ENCODE peak calls at places on chromosomes 6 and 20, in seven cellular contexts. B is brain microvascular endothelial cell; L is ovary; E is colonic mucosa; H is CD8-positive, alpha-beta T cell; U is AG04450; K is pancreas. S is an unnamed sample.

GRCh38 chr20:24651171-24651972 is 181.9 kb downstream of the SYNDIG1 start:
- DNase-seq in B (peak; percentile 63), L (no peak), E (no peak), H (no peak), U (peak; percentile 77), K (no peak), S (peak; percentile 60)

GRCh38 chr20:58511364-58511763 is 3.8 kb downstream of the APCDD1L start:
- DNase-seq in B (peak; percentile 74), L (no peak), E (no peak), H (no peak), U (peak; percentile 47), K (no peak), S (peak; percentile 74)

GRCh38 chr20:24465730-24466129 is 3.7 kb upstream of the SYNDIG1 start:
- DNase-seq in B (no peak), L (no peak), E (no peak), H (no peak), U (no peak), K (no peak), S (peak; percentile 41)

GRCh38 chr6:136401749-136402148 is 112.1 kb upstream of the BCLAF1 start:
- DNase-seq in B (no peak), L (no peak), E (no peak), H (no peak), U (no peak), K (no peak), S (no peak)

GRCh38 chr6:14981960-14982359 is 263.9 kb upstream of the JARID2 start:
- DNase-seq in B (no peak), L (no peak), E (no peak), H (no peak), U (no peak), K (no peak), S (no peak)

GRCh38 chr6:51513891-51514290 is 573.5 kb downstream of the PKHD1 start:
- DNase-seq in B (no peak), L (no peak), E (no peak), H (no peak), U (no peak), K (peak; percentile 13), S (no peak)

GRCh38 chr20:19921349-19921793 is 95.8 kb upstream of the NAA20 start:
- DNase-seq in B (no peak), L (no peak), E (no peak), H (no peak), U (no peak), K (no peak), S (no peak)

GRCh38 chr6:110472739-110473138 is 3.7 kb downstream of the SLC22A16 start:
- DNase-seq in B (no peak), L (no peak), E (no peak), H (no peak), U (no peak), K (no peak), S (no peak)

GRCh38 chr6:113009682-113010081 is 662.6 kb downstream of the RFPL4B start:
- DNase-seq in B (peak; percentile 41), L (no peak), E (no peak), H (no peak), U (no peak), K (no peak), S (peak; percentile 49)

GRCh38 chr6:57064809-57065208 is 18.3 kb downstream of the KIAA1586 start:
- DNase-seq in B (peak; percentile 46), L (no peak), E (no peak), H (no peak), U (peak; percentile 15), K (no peak), S (peak; percentile 38)

GRCh38 chr20:38414769-38415450 is 20.2 kb downstream of the SNHG17 start:
- DNase-seq in B (no peak), L (no peak), E (no peak), H (no peak), U (no peak), K (no peak), S (no peak)

GRCh38 chr20:61476956-61477355 is 224.9 kb downstream of the CDH4 start:
- DNase-seq in B (no peak), L (no peak), E (no peak), H (no peak), U (no peak), K (no peak), S (no peak)

GRCh38 chr6:16872543-16873230 is 111.4 kb upstream of the ATXN1 start:
- DNase-seq in B (no peak), L (no peak), E (no peak), H (no peak), U (no peak), K (no peak), S (no peak)
- TF ChIP-seq CTCF in B (peak; percentile 30), L (no peak), E (no peak), H (no peak), U (peak; percentile 5), K (no peak), S (no peak)

DNA sequence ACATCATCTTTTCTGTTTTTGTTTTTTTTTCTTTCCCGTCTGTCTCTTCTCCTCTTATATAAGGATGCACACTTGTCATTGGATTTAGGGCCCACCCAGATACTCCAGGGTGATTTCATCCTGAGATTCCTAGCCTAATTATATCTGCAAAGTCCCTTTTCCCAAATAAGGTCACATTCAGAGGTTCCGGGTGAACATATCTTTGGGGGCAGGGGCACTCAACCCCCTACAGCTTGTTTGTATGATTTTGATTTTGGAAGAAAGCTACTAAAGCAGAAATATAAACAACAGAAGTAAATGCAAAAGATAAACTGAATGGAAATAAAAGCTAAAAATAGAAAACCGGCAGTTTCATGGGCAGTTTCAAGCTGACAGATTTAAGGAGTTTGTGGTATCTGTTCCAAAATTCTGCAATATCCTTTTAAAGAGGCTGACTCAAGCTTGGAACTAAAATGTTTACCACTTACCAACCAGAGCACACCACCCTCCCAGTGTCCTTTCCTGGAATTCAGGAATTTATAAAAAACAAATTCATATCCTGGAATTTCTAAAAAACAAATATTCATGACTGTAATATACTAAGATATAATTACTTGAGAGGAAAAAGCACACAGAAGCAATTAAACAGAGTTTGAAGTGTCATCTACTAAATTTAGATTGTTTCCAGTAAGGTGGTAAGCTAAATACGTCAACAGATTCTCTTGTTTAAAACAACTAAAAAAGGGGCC is 100.0 kb upstream of the CARMIL1 start:
- DNase-seq in B (no peak), L (no peak), E (no peak), H (no peak), U (no peak), K (no peak), S (peak; percentile 78)
- H3K4me3 ChIP-seq in B (no peak overlapping the region), L (no peak overlapping the region), E (no peak overlapping the region), H (no peak overlapping the region), U (no peak overlapping the region), K (no peak overlapping the region), S (no peak overlapping the region)

GRCh38 chr6:37702314-37702713 is 4.6 kb upstream of the MDGA1 start:
- DNase-seq in B (no peak), L (no peak), E (no peak), H (no peak), U (no peak), K (no peak), S (no peak)
- TF ChIP-seq CTCF in B (peak; percentile 43), L (no peak), E (no peak), H (no peak), U (no peak), K (no peak), S (peak; percentile 18)

GRCh38 chr6:125753218-125753936 is 3.9 kb downstream of the HEY2 start:
- DNase-seq in B (no peak), L (no peak), E (no peak), H (no peak), U (no peak), K (peak; percentile 47), S (peak; percentile 70)
- H3K4me3 ChIP-seq in B (no peak overlapping the region), L (no peak overlapping the region), E (no peak overlapping the region), H (no peak overlapping the region), U (no peak overlapping the region), K (no peak overlapping the region), S (no peak overlapping the region)

GRCh38 chr6:131832363-131832762 is 24.5 kb downstream of the ENPP1 start:
- DNase-seq in B (no peak), L (no peak), E (no peak), H (no peak), U (no peak), K (peak; percentile 29), S (no peak)
- TF ChIP-seq CTCF in B (no peak), L (no peak), E (no peak), H (no peak), U (no peak), K (no peak), S (no peak)

DNA sequence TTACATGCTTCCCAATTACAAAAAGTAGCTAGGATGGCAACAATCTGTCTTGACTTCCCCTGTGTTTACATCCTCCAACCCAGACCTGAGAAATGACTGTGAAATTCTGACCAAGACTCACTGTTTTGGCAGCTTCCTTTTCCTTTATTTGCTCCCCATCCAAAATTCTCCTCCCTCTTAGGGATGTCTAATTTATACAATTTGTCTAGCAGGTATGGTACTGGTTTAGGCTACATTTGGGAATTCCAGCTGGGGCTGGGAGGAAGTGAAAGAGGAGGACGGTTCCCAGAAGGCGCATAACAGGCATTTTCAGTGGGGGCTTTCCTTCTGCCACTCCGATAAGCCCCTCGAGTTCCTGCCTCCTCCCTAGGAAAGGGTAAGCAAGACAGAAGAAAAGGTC is 231.5 kb upstream of the BTBD3 start:
- DNase-seq in B (no peak), L (no peak), E (no peak), H (no peak), U (no peak), K (no peak), S (no peak)
- H3K4me3 ChIP-seq in B (no peak overlapping the region), L (no peak overlapping the region), E (no peak overlapping the region), H (no peak overlapping the region), U (no peak overlapping the region), K (no peak overlapping the region), S (no peak overlapping the region)

GRCh38 chr6:115539531-115539930 is 521.2 kb downstream of the FRK start:
- DNase-seq in B (no peak), L (no peak), E (no peak), H (no peak), U (no peak), K (no peak), S (no peak)

GRCh38 chr6:115540077-115540869 is 520.4 kb downstream of the FRK start:
- DNase-seq in B (no peak), L (no peak), E (no peak), H (no peak), U (no peak), K (no peak), S (no peak)

GRCh38 chr6:115544765-115545409 is 515.8 kb downstream of the FRK start:
- DNase-seq in B (no peak), L (no peak), E (no peak), H (no peak), U (no peak), K (no peak), S (no peak)

GRCh38 chr6:115545410-115545986 is 515.2 kb downstream of the FRK start:
- DNase-seq in B (no peak), L (no peak), E (no peak), H (no peak), U (no peak), K (no peak), S (no peak)
- TF ChIP-seq CTCF in B (no peak), L (no peak), E (no peak), H (no peak), U (no peak), K (no peak), S (no peak)